ENCODE peak calls at places on chromosome 20, in ten cellular contexts. G is coronary artery, O is mucosa of descending colon, B is ovary, W is sigmoid colon, P is PC-3, L is lung, Z is tibial artery, D is GM12864, R is suprapubic skin. T is an unnamed sample.

GRCh38 chr20:6604179-6604578 is 163.3 kb upstream of the BMP2 start:
- DNase-seq in G (no peak), O (no peak), B (no peak), W (no peak), P (no peak), L (no peak), Z (no peak), D (no peak), R (no peak), T (no peak)

GRCh38 chr20:23047738-23048214 is 1.7 kb downstream of the THBD start:
- DNase-seq in G (peak; percentile 73), O (no peak), B (no peak), W (no peak), P (no peak), L (no peak), Z (no peak), D (no peak), R (no peak), T (peak; percentile 11)

GRCh38 chr20:15682690-15683089 is 890.6 kb downstream of the KIF16B start:
- DNase-seq in G (no peak), O (no peak), B (no peak), W (no peak), P (peak; percentile 60), L (no peak), Z (no peak), D (no peak), R (no peak), T (no peak)

GRCh38 chr20:4465855-4466545 is 255.7 kb upstream of the PRND start:
- DNase-seq in G (no peak), O (no peak), B (no peak), W (no peak), P (no peak), L (no peak), Z (no peak), D (no peak), R (no peak), T (no peak)

GRCh38 chr20:63951398-63952209 is 4.6 kb downstream of the UCKL1 start:
- DNase-seq in G (no peak), O (peak; percentile 76), B (peak; percentile 25), W (no peak), P (no peak), L (no peak), Z (no peak), D (no peak), R (no peak), T (no peak)

GRCh38 chr20:38094373-38094775 is 60.8 kb downstream of the RPRD1B start:
- DNase-seq in G (no peak), O (no peak), B (no peak), W (peak; percentile 83), P (peak; percentile 62), L (no peak), Z (peak; percentile 77), D (peak; percentile 89), R (no peak), T (peak; percentile 71)

GRCh38 chr20:49636447-49636846 is 68.5 kb upstream of the PTGIS start:
- DNase-seq in G (no peak), O (no peak), B (no peak), W (peak; percentile 79), P (no peak), L (peak; percentile 64), Z (no peak), D (no peak), R (no peak), T (no peak)

GRCh38 chr20:20092852-20093251 is 40.5 kb downstream of the CFAP61 start:
- DNase-seq in G (no peak), O (no peak), B (no peak), W (no peak), P (no peak), L (no peak), Z (no peak), D (no peak), R (no peak), T (no peak)

GRCh38 chr20:34621383-34622367 is 55.2 kb downstream of the PIGU start:
- DNase-seq in G (no peak), O (no peak), B (no peak), W (no peak), P (peak; percentile 92), L (no peak), Z (no peak), D (no peak), R (no peak), T (no peak)

GRCh38 chr20:5696011-5696559 is 54.1 kb upstream of the SHLD1 start:
- DNase-seq in G (no peak), O (no peak), B (no peak), W (no peak), P (peak; percentile 93), L (no peak), Z (peak; percentile 29), D (no peak), R (no peak), T (no peak)

GRCh38 chr20:56391037-56391436 is 978 bp downstream of the AURKA start:
- DNase-seq in G (no peak), O (no peak), B (no peak), W (no peak), P (no peak), L (no peak), Z (no peak), D (no peak), R (no peak), T (no peak)

GRCh38 chr20:47620808-47621805 is 119.4 kb downstream of the NCOA3 start:
- DNase-seq in G (no peak), O (no peak), B (no peak), W (no peak), P (peak; percentile 86), L (no peak), Z (no peak), D (peak; percentile 24), R (no peak), T (peak; percentile 20)

GRCh38 chr20:32930701-32931100 is 72.0 kb downstream of the EFCAB8 start:
- DNase-seq in G (no peak), O (no peak), B (no peak), W (no peak), P (no peak), L (no peak), Z (no peak), D (no peak), R (no peak), T (no peak)

GRCh38 chr20:43322851-43323250 is 133.1 kb upstream of the PTPRT start:
- DNase-seq in G (no peak), O (no peak), B (no peak), W (no peak), P (no peak), L (no peak), Z (no peak), D (no peak), R (no peak), T (no peak)

DNA sequence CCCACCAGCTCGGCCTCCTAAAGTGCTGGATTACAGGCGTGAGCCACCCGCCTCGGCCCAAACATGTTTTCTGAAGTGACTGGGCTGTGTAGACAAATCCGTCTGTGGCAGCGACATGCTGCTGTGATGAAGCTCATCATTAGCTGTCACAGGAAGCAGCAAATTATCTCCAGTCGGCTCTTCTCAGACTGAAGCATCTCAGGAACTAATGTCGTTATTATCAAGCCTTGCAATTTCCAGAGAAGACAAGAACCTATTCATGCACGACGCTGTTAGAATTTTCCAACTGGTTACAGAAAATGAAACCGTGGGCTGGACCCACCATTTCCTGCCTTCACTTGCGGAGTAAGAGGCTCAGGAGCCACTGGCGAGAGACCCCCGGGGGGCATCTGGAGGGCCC is 17.2 kb upstream of the NTSR1 start:
- DNase-seq in G (no peak), O (no peak), B (no peak), W (no peak), P (no peak), L (no peak), Z (no peak), D (no peak), R (no peak), T (no peak)
- H3K4me3 ChIP-seq in G (no peak overlapping the region), O (no peak overlapping the region), B (no peak overlapping the region), W (no peak overlapping the region), P (no peak overlapping the region), L (no peak overlapping the region), Z (no peak overlapping the region), D (no peak overlapping the region), R (no peak overlapping the region), T (no peak overlapping the region)

DNA sequence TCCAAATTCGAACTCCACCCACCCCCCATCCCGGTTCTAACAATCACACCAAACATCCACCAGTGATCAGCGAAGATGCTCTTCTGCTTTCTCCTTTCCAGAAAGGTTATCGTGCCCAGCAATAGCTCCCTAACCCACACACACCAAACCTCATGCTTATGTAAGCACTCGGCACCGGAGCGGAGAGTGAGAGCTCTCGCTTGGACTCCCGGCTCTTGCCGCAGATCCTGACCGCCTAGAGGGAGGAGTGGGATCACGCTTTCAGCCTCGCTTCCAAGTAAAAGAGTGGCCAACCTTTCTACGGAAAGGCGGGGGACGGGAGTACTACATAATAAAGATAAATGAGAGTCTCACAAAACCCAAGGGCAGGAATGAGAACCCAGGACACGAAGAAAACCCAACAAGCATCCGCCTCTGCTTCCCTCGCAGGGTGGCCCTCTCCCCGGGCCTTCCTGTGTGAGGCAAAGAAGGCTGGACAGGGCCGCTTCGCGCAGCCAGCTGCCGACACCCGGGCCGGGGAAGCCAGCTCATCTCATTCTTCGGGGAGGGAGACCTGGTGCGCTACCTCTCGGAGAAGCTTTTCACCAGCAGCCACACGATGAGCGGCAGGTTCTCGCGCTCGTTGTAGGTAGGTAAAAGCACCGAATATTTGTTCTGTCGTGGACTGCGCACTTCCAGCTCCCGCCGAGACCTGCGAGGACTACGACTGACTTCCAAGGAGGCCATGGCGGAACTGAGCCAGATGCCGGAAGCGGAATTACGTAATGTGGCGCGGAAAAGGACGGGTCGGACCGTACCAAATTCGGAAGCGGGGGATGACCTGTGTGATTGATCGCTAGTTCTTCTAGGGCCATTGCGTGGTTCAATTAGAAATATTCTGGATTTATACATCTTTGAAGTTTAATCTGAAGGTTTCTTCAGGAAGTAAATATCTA is at the start of gene DPM1:
- DNase-seq in G (peak; percentile 87), O (peak; percentile 87), B (peak; percentile 84), W (peak; percentile 94), P (peak; percentile 98), L (peak; percentile 91), Z (peak; percentile 83), D (peak; percentile 80), R (peak; percentile 92), T (peak; percentile 82)
- TF ChIP-seq CTCF in G (no peak), O (no peak), B (no peak), W (no peak), P (no peak), L (no peak), Z (no peak), D (no peak), R (no peak), T (no peak)

GRCh38 chr20:59165389-59165785 is 1.8 kb downstream of the ZNF831 start:
- DNase-seq in G (no peak), O (no peak), B (no peak), W (no peak), P (no peak), L (no peak), Z (no peak), D (no peak), R (no peak), T (no peak)
- H3K4me3 ChIP-seq in G (no peak overlapping the region), O (no peak overlapping the region), B (no peak overlapping the region), W (no peak overlapping the region), P (no peak overlapping the region), L (no peak overlapping the region), Z (no peak overlapping the region), D (peak overlapping the region; percentile 2), R (no peak overlapping the region), T (no peak overlapping the region)

DNA sequence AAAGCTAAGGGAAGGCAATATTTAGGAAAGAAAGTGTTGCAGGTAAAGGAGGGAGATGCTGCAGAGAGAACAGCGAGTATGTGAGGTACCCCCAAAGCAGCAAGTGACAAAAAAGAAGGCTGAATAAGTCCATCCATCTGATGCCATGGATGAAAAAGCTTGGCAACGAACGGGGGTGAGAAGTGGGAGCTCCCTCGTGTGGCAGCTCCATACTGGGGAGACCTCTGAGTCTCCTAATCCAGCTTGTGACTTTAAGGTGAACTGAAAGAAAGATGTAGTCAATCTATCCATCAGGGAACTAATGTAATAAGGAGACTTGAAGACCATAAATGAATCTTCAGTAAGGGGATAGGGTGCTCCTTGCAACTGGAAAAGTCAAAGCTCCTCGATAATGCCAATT is 156.6 kb downstream of the OTOR start:
- DNase-seq in G (no peak), O (no peak), B (no peak), W (no peak), P (peak; percentile 13), L (no peak), Z (no peak), D (no peak), R (no peak), T (no peak)
- TF ChIP-seq CTCF in G (no peak), O (no peak), B (no peak), W (no peak), P (peak; percentile 37), L (no peak), Z (no peak), D (peak; percentile 22), R (no peak), T (peak; percentile 20)

T was measured in GM06990.